ENCODE peak calls at places on chromosomes 12 and 14, in four cellular contexts. One of them, this sample, is unnamed.

GRCh38 chr14:104315169-104315568 is 176.8 kb downstream of the KIF26A start:
- DNase-seq in NCI-H460: no peak
- DNase-seq in dermis blood vessel endothelial cell: no peak
- DNase-seq in stimulated activated naive CD8-positive, alpha-beta T cell treated with anti-CD3 and anti-CD28 coated beads, Interleukin-15, Interleukin-2, amounts not matched to agents 100 U/mL and 50 U/mL, for 24 hours: no peak
- DNase-seq in this sample: no peak

GRCh38 chr12:72564120-72564519 is 291.9 kb downstream of the TRHDE start:
- DNase-seq in NCI-H460: no peak
- DNase-seq in dermis blood vessel endothelial cell: no peak
- DNase-seq in stimulated activated naive CD8-positive, alpha-beta T cell treated with anti-CD3 and anti-CD28 coated beads, Interleukin-15, Interleukin-2, amounts not matched to agents 100 U/mL and 50 U/mL, for 24 hours: no peak
- DNase-seq in this sample: no peak

GRCh38 chr12:32679910-32680217 is 763 bp downstream of the DNM1L start:
- DNase-seq in stimulated activated naive CD8-positive, alpha-beta T cell treated with anti-CD3 and anti-CD28 coated beads, Interleukin-15, Interleukin-2, amounts not matched to agents 100 U/mL and 50 U/mL, for 24 hours: no peak
- DNase-seq in NCI-H460: no peak
- DNase-seq in dermis blood vessel endothelial cell: no peak
- DNase-seq in this sample: no peak

GRCh38 chr12:47636908-47637780 is 68.7 kb downstream of the RPAP3 start:
- DNase-seq in NCI-H460: peak; percentile 38
- DNase-seq in dermis blood vessel endothelial cell: peak; percentile 52
- DNase-seq in stimulated activated naive CD8-positive, alpha-beta T cell treated with anti-CD3 and anti-CD28 coated beads, Interleukin-15, Interleukin-2, amounts not matched to agents 100 U/mL and 50 U/mL, for 24 hours: peak; percentile 53
- DNase-seq in this sample: peak; percentile 71

GRCh38 chr12:1916396-1917171 is 1.9 kb downstream of the CACNA2D4 start:
- DNase-seq in stimulated activated naive CD8-positive, alpha-beta T cell treated with anti-CD3 and anti-CD28 coated beads, Interleukin-15, Interleukin-2, amounts not matched to agents 100 U/mL and 50 U/mL, for 24 hours: no peak
- DNase-seq in NCI-H460: no peak
- DNase-seq in dermis blood vessel endothelial cell: no peak
- DNase-seq in this sample: peak; percentile 9

GRCh38 chr12:55009171-55009570 is 10.6 kb upstream of the NEUROD4 start:
- DNase-seq in stimulated activated naive CD8-positive, alpha-beta T cell treated with anti-CD3 and anti-CD28 coated beads, Interleukin-15, Interleukin-2, amounts not matched to agents 100 U/mL and 50 U/mL, for 24 hours: no peak
- DNase-seq in dermis blood vessel endothelial cell: no peak
- DNase-seq in NCI-H460: no peak
- DNase-seq in this sample: no peak

GRCh38 chr12:22653075-22653474 is 28.1 kb downstream of the ETNK1 start:
- DNase-seq in NCI-H460: no peak
- DNase-seq in stimulated activated naive CD8-positive, alpha-beta T cell treated with anti-CD3 and anti-CD28 coated beads, Interleukin-15, Interleukin-2, amounts not matched to agents 100 U/mL and 50 U/mL, for 24 hours: no peak
- DNase-seq in dermis blood vessel endothelial cell: no peak
- DNase-seq in this sample: no peak

GRCh38 chr14:59707778-59708635 is 131.4 kb upstream of the CCDC175 start:
- DNase-seq in NCI-H460: no peak
- DNase-seq in dermis blood vessel endothelial cell: peak; percentile 24
- DNase-seq in stimulated activated naive CD8-positive, alpha-beta T cell treated with anti-CD3 and anti-CD28 coated beads, Interleukin-15, Interleukin-2, amounts not matched to agents 100 U/mL and 50 U/mL, for 24 hours: no peak
- DNase-seq in this sample: no peak

GRCh38 chr14:105532735-105533141 is 6.4 kb downstream of the TMEM121 start:
- DNase-seq in dermis blood vessel endothelial cell: peak; percentile 54
- DNase-seq in stimulated activated naive CD8-positive, alpha-beta T cell treated with anti-CD3 and anti-CD28 coated beads, Interleukin-15, Interleukin-2, amounts not matched to agents 100 U/mL and 50 U/mL, for 24 hours: no peak
- DNase-seq in NCI-H460: no peak
- DNase-seq in this sample: no peak

GRCh38 chr12:7869137-7869536 is 3.6 kb downstream of the SLC2A14 start:
- DNase-seq in NCI-H460: no peak
- DNase-seq in dermis blood vessel endothelial cell: no peak
- DNase-seq in stimulated activated naive CD8-positive, alpha-beta T cell treated with anti-CD3 and anti-CD28 coated beads, Interleukin-15, Interleukin-2, amounts not matched to agents 100 U/mL and 50 U/mL, for 24 hours: no peak
- DNase-seq in this sample: no peak

GRCh38 chr12:43069768-43070221 is 480.2 kb upstream of the PRICKLE1 start:
- DNase-seq in stimulated activated naive CD8-positive, alpha-beta T cell treated with anti-CD3 and anti-CD28 coated beads, Interleukin-15, Interleukin-2, amounts not matched to agents 100 U/mL and 50 U/mL, for 24 hours: no peak
- DNase-seq in dermis blood vessel endothelial cell: no peak
- DNase-seq in NCI-H460: no peak
- DNase-seq in this sample: no peak

GRCh38 chr14:86166541-86166940 is 636.6 kb downstream of the FLRT2 start:
- DNase-seq in dermis blood vessel endothelial cell: no peak
- DNase-seq in NCI-H460: no peak
- DNase-seq in stimulated activated naive CD8-positive, alpha-beta T cell treated with anti-CD3 and anti-CD28 coated beads, Interleukin-15, Interleukin-2, amounts not matched to agents 100 U/mL and 50 U/mL, for 24 hours: no peak
- DNase-seq in this sample: no peak

GRCh38 chr12:122886851-122887816 is 8.8 kb downstream of the VPS37B start:
- DNase-seq in dermis blood vessel endothelial cell: peak; percentile 78
- DNase-seq in NCI-H460: no peak
- DNase-seq in stimulated activated naive CD8-positive, alpha-beta T cell treated with anti-CD3 and anti-CD28 coated beads, Interleukin-15, Interleukin-2, amounts not matched to agents 100 U/mL and 50 U/mL, for 24 hours: peak; percentile 68
- DNase-seq in this sample: peak; percentile 76

GRCh38 chr12:100823988-100824387 is 29.4 kb downstream of the ANO4 start:
- DNase-seq in NCI-H460: no peak
- DNase-seq in stimulated activated naive CD8-positive, alpha-beta T cell treated with anti-CD3 and anti-CD28 coated beads, Interleukin-15, Interleukin-2, amounts not matched to agents 100 U/mL and 50 U/mL, for 24 hours: no peak
- DNase-seq in dermis blood vessel endothelial cell: no peak
- DNase-seq in this sample: no peak

GRCh38 chr14:68814376-68815287 is 21.8 kb upstream of the ZFP36L1 start:
- DNase-seq in NCI-H460: no peak
- DNase-seq in stimulated activated naive CD8-positive, alpha-beta T cell treated with anti-CD3 and anti-CD28 coated beads, Interleukin-15, Interleukin-2, amounts not matched to agents 100 U/mL and 50 U/mL, for 24 hours: peak; percentile 70
- DNase-seq in dermis blood vessel endothelial cell: peak; percentile 69
- DNase-seq in this sample: peak; percentile 62

GRCh38 chr12:92570056-92570753 is 132.6 kb upstream of the PLEKHG7 start:
- DNase-seq in stimulated activated naive CD8-positive, alpha-beta T cell treated with anti-CD3 and anti-CD28 coated beads, Interleukin-15, Interleukin-2, amounts not matched to agents 100 U/mL and 50 U/mL, for 24 hours: peak; percentile 46
- DNase-seq in dermis blood vessel endothelial cell: peak; percentile 92
- DNase-seq in NCI-H460: peak; percentile 84
- DNase-seq in this sample: no peak